ENCODE peak calls at places on chromosomes 7 and 10, in nine cellular contexts. Y, B, V, F, R, P, T, I and W are unnamed samples.

GRCh38 chr10:126133906-126134703 is 237.7 kb downstream of the FANK1 start:
- DNase-seq in Y (no peak), B (no peak), V (no peak), F (no peak), R (no peak), P (no peak), T (no peak), I (no peak), W (no peak)

GRCh38 chr10:26962835-26963234 is 102.1 kb upstream of the ABI1 start:
- DNase-seq in Y (no peak), B (no peak), V (no peak), F (no peak), R (no peak), P (no peak), T (no peak), I (no peak), W (no peak)

GRCh38 chr10:37763132-37763531 is 94.3 kb downstream of the ZNF248 start:
- DNase-seq in Y (no peak), B (no peak), V (no peak), F (no peak), R (no peak), P (no peak), T (no peak), I (no peak), W (no peak)

GRCh38 chr7:122054393-122054792 is 89.7 kb downstream of the AASS start:
- DNase-seq in Y (no peak), B (no peak), V (no peak), F (no peak), R (no peak), P (no peak), T (no peak), I (no peak), W (no peak)

GRCh38 chr7:37052673-37053072 is 328.4 kb upstream of the AOAH start:
- DNase-seq in Y (no peak), B (no peak), V (peak), F (no peak), R (no peak), P (no peak), T (no peak), I (peak), W (no peak)

GRCh38 chr10:127886371-127887051 is 6.2 kb downstream of the CLRN3 start:
- DNase-seq in Y (no peak), B (no peak), V (no peak), F (no peak), R (no peak), P (no peak), T (no peak), I (no peak), W (peak)

GRCh38 chr10:124217906-124218769 is 124.7 kb upstream of the CHST15 start:
- DNase-seq in Y (no peak), B (no peak), V (peak), F (no peak), R (no peak), P (no peak), T (no peak), I (peak), W (no peak)

GRCh38 chr7:100606313-100606712 is 4.2 kb downstream of the PCOLCE start:
- DNase-seq in Y (no peak), B (no peak), V (peak), F (no peak), R (no peak), P (no peak), T (no peak), I (no peak), W (no peak)

GRCh38 chr7:4244635-4245034 is 437.5 kb upstream of the FOXK1 start:
- DNase-seq in Y (no peak), B (no peak), V (no peak), F (no peak), R (no peak), P (no peak), T (no peak), I (no peak), W (no peak)

GRCh38 chr7:64180989-64181388 is 26.0 kb upstream of the ZNF735 start:
- DNase-seq in Y (peak), B (no peak), V (no peak), F (no peak), R (no peak), P (no peak), T (no peak), I (peak), W (no peak)

GRCh38 chr10:73414230-73414981 is 548 bp upstream of the ANXA7 start:
- DNase-seq in Y (no peak), B (no peak), V (peak), F (no peak), R (no peak), P (no peak), T (no peak), I (no peak), W (peak)

GRCh38 chr7:23600251-23600650 is 3.1 kb downstream of the CCDC126 start:
- DNase-seq in Y (no peak), B (no peak), V (no peak), F (no peak), R (no peak), P (no peak), T (no peak), I (no peak), W (no peak)

GRCh38 chr7:5634107-5634950 is 147.1 kb downstream of the RNF216 start:
- DNase-seq in Y (no peak), B (no peak), V (peak), F (no peak), R (no peak), P (peak), T (no peak), I (no peak), W (peak)

GRCh38 chr7:104240400-104240799 is 32.6 kb upstream of the ORC5 start:
- DNase-seq in Y (no peak), B (no peak), V (no peak), F (no peak), R (no peak), P (no peak), T (no peak), I (no peak), W (no peak)

GRCh38 chr7:51010534-51010933 is 227.8 kb upstream of the GRB10 start:
- DNase-seq in Y (no peak), B (no peak), V (peak), F (no peak), R (no peak), P (no peak), T (no peak), I (no peak), W (no peak)

GRCh38 chr10:86329093-86329710 is 37.4 kb downstream of the GRID1 start:
- DNase-seq in Y (no peak), B (no peak), V (peak), F (no peak), R (no peak), P (no peak), T (no peak), I (no peak), W (no peak)

GRCh38 chr10:56537984-56538383 is 176.9 kb upstream of the ZWINT start:
- DNase-seq in Y (no peak), B (no peak), V (no peak), F (no peak), R (no peak), P (no peak), T (no peak), I (peak), W (no peak)

GRCh38 chr7:128908750-128909385 is 1.6 kb downstream of the KCP start:
- DNase-seq in Y (no peak), B (no peak), V (peak), F (no peak), R (no peak), P (no peak), T (no peak), I (no peak), W (no peak)

GRCh38 chr10:120749032-120749431 is 102.1 kb upstream of the WDR11 start:
- DNase-seq in Y (no peak), B (no peak), V (no peak), F (no peak), R (no peak), P (no peak), T (no peak), I (no peak), W (no peak)

GRCh38 chr7:108497082-108497725 is 28.7 kb downstream of the PNPLA8 start:
- DNase-seq in Y (peak), B (peak), V (peak), F (no peak), R (peak), P (no peak), T (peak), I (peak), W (no peak)

GRCh38 chr7:32905175-32905662 is 13.7 kb upstream of the KBTBD2 start:
- DNase-seq in Y (peak), B (peak), V (peak), F (peak), R (peak), P (peak), T (peak), I (peak), W (no peak)

GRCh38 chr10:125153693-125154490 is 6.5 kb downstream of the CTBP2 start:
- DNase-seq in Y (no peak), B (no peak), V (no peak), F (no peak), R (no peak), P (no peak), T (no peak), I (no peak), W (no peak)

GRCh38 chr7:47258798-47259197 is 323.1 kb downstream of the TNS3 start:
- DNase-seq in Y (no peak), B (no peak), V (no peak), F (no peak), R (no peak), P (no peak), T (no peak), I (no peak), W (no peak)

GRCh38 chr7:82194011-82194410 is 249.6 kb downstream of the CACNA2D1 start:
- DNase-seq in Y (no peak), B (no peak), V (no peak), F (no peak), R (no peak), P (no peak), T (no peak), I (no peak), W (no peak)

GRCh38 chr10:43879742-43880141 is 231.1 kb upstream of the ZNF32 start:
- DNase-seq in Y (no peak), B (no peak), V (no peak), F (no peak), R (no peak), P (no peak), T (no peak), I (no peak), W (no peak)

GRCh38 chr10:78424721-78425120 is 391.1 kb downstream of the RPS24 start:
- DNase-seq in Y (no peak), B (no peak), V (peak), F (no peak), R (no peak), P (no peak), T (no peak), I (no peak), W (no peak)

GRCh38 chr7:141178486-141179135 is 104.7 kb downstream of the TMEM178B start:
- DNase-seq in Y (no peak), B (no peak), V (no peak), F (no peak), R (no peak), P (no peak), T (no peak), I (no peak), W (no peak)

GRCh38 chr10:97779492-97779891 is 7.7 kb upstream of the SFRP5 start:
- DNase-seq in Y (no peak), B (no peak), V (no peak), F (no peak), R (no peak), P (no peak), T (no peak), I (no peak), W (no peak)

GRCh38 chr7:25752967-25753791 is 398.8 kb upstream of the NFE2L3 start:
- DNase-seq in Y (no peak), B (no peak), V (peak), F (no peak), R (no peak), P (no peak), T (no peak), I (peak), W (no peak)

GRCh38 chr7:2169923-2170575 is 62.7 kb downstream of the MAD1L1 start:
- DNase-seq in Y (peak), B (no peak), V (peak), F (no peak), R (no peak), P (no peak), T (no peak), I (no peak), W (peak)

GRCh38 chr10:112209534-112210200 is 26.1 kb upstream of the GPAM start:
- DNase-seq in Y (no peak), B (no peak), V (no peak), F (peak), R (no peak), P (peak), T (no peak), I (no peak), W (no peak)